ENCODE peak calls at places on chromosomes 13 and 19, in seven cellular contexts. One of them, this sample, is unnamed.
A peak's percentile ranks its signal among the peaks of the same experiment; 100 is the strongest.

GRCh38 chr19:43779147-43779819 is 1.5 kb downstream of the KCNN4 start:
- DNase-seq in ELR: no peak
- DNase-seq in head of caudate nucleus: no peak
- DNase-seq in HT1080: peak; percentile 48
- DNase-seq in CD8-positive, alpha-beta T cell: no peak
- DNase-seq in IMR-90: no peak
- DNase-seq in progenitor cell of endocrine pancreas: no peak
- DNase-seq in this sample: no peak

GRCh38 chr13:103140001-103140671 is 73.9 kb upstream of the SLC10A2 start:
- DNase-seq in progenitor cell of endocrine pancreas: no peak
- DNase-seq in head of caudate nucleus: peak; percentile 46
- DNase-seq in IMR-90: no peak
- DNase-seq in CD8-positive, alpha-beta T cell: no peak
- DNase-seq in HT1080: peak; percentile 50
- DNase-seq in ELR: peak; percentile 14
- DNase-seq in this sample: no peak

GRCh38 chr19:3448616-3449334 is 31.6 kb downstream of the SMIM24 start:
- DNase-seq in ELR: no peak
- DNase-seq in IMR-90: no peak
- DNase-seq in CD8-positive, alpha-beta T cell: no peak
- DNase-seq in progenitor cell of endocrine pancreas: no peak
- DNase-seq in head of caudate nucleus: no peak
- DNase-seq in HT1080: no peak
- DNase-seq in this sample: no peak

GRCh38 chr19:44658069-44658727 is 13.1 kb upstream of the CEACAM19 start:
- DNase-seq in CD8-positive, alpha-beta T cell: no peak
- DNase-seq in HT1080: no peak
- DNase-seq in ELR: peak; percentile 33
- DNase-seq in progenitor cell of endocrine pancreas: no peak
- DNase-seq in head of caudate nucleus: no peak
- DNase-seq in IMR-90: no peak
- DNase-seq in this sample: no peak

GRCh38 chr13:40565282-40566148 is 100.9 kb downstream of the FOXO1 start:
- DNase-seq in progenitor cell of endocrine pancreas: no peak
- DNase-seq in head of caudate nucleus: no peak
- DNase-seq in HT1080: peak; percentile 38
- DNase-seq in CD8-positive, alpha-beta T cell: no peak
- DNase-seq in ELR: peak; percentile 30
- DNase-seq in IMR-90: no peak
- DNase-seq in this sample: no peak

GRCh38 chr19:8023371-8023770 is 17.9 kb upstream of the ELAVL1 start:
- DNase-seq in HT1080: no peak
- DNase-seq in CD8-positive, alpha-beta T cell: no peak
- DNase-seq in ELR: no peak
- DNase-seq in IMR-90: no peak
- DNase-seq in head of caudate nucleus: no peak
- DNase-seq in progenitor cell of endocrine pancreas: no peak
- DNase-seq in this sample: no peak

GRCh38 chr13:29993716-29994488 is 143.5 kb upstream of the UBL3 start:
- DNase-seq in IMR-90: peak; percentile 90
- DNase-seq in ELR: peak; percentile 92
- DNase-seq in head of caudate nucleus: peak; percentile 51
- DNase-seq in CD8-positive, alpha-beta T cell: no peak
- DNase-seq in progenitor cell of endocrine pancreas: no peak
- DNase-seq in HT1080: peak; percentile 84
- DNase-seq in this sample: no peak

GRCh38 chr19:12933287-12934072 is at the start of gene FARSA:
- DNase-seq in progenitor cell of endocrine pancreas: peak; percentile 77
- DNase-seq in IMR-90: peak; percentile 87
- DNase-seq in HT1080: peak; percentile 84
- DNase-seq in CD8-positive, alpha-beta T cell: peak; percentile 83
- DNase-seq in head of caudate nucleus: peak; percentile 99
- DNase-seq in ELR: peak; percentile 94
- DNase-seq in this sample: peak; percentile 94

GRCh38 chr13:91482427-91482826 is 84.0 kb downstream of the GPC5 start:
- DNase-seq in CD8-positive, alpha-beta T cell: no peak
- DNase-seq in head of caudate nucleus: no peak
- DNase-seq in ELR: no peak
- DNase-seq in HT1080: peak; percentile 70
- DNase-seq in IMR-90: no peak
- DNase-seq in progenitor cell of endocrine pancreas: no peak
- DNase-seq in this sample: no peak

GRCh38 chr13:86601351-86601750 is 802.1 kb upstream of the SLITRK6 start:
- DNase-seq in head of caudate nucleus: no peak
- DNase-seq in CD8-positive, alpha-beta T cell: no peak
- DNase-seq in IMR-90: peak; percentile 20
- DNase-seq in HT1080: peak; percentile 65
- DNase-seq in progenitor cell of endocrine pancreas: no peak
- DNase-seq in ELR: peak; percentile 74
- DNase-seq in this sample: no peak

GRCh38 chr19:17240855-17241399 is 4.8 kb downstream of the NR2F6 start:
- DNase-seq in HT1080: no peak
- DNase-seq in progenitor cell of endocrine pancreas: no peak
- DNase-seq in ELR: no peak
- DNase-seq in IMR-90: no peak
- DNase-seq in CD8-positive, alpha-beta T cell: no peak
- DNase-seq in head of caudate nucleus: no peak
- DNase-seq in this sample: no peak

GRCh38 chr13:79485014-79485441 is 4.1 kb downstream of the NDFIP2 start:
- DNase-seq in progenitor cell of endocrine pancreas: no peak
- DNase-seq in ELR: peak; percentile 88
- DNase-seq in HT1080: peak; percentile 52
- DNase-seq in CD8-positive, alpha-beta T cell: no peak
- DNase-seq in IMR-90: peak; percentile 83
- DNase-seq in head of caudate nucleus: no peak
- DNase-seq in this sample: no peak

GRCh38 chr13:29568731-29569130 is 26.8 kb downstream of the SLC7A1 start:
- DNase-seq in CD8-positive, alpha-beta T cell: no peak
- DNase-seq in head of caudate nucleus: no peak
- DNase-seq in ELR: no peak
- DNase-seq in IMR-90: no peak
- DNase-seq in progenitor cell of endocrine pancreas: no peak
- DNase-seq in HT1080: no peak
- DNase-seq in this sample: no peak

GRCh38 chr19:38059897-38060296 is 152.9 kb downstream of the SIPA1L3 start:
- DNase-seq in ELR: peak; percentile 27
- DNase-seq in head of caudate nucleus: no peak
- DNase-seq in IMR-90: no peak
- DNase-seq in CD8-positive, alpha-beta T cell: no peak
- DNase-seq in HT1080: no peak
- DNase-seq in progenitor cell of endocrine pancreas: no peak
- DNase-seq in this sample: no peak

GRCh38 chr13:113390874-113391497 is 27.1 kb upstream of the GRTP1 start:
- DNase-seq in ELR: no peak
- DNase-seq in CD8-positive, alpha-beta T cell: no peak
- DNase-seq in IMR-90: no peak
- DNase-seq in HT1080: no peak
- DNase-seq in head of caudate nucleus: no peak
- DNase-seq in progenitor cell of endocrine pancreas: peak; percentile 2
- DNase-seq in this sample: no peak

GRCh38 chr13:34294483-34295129 is 476.7 kb downstream of the RFC3 start:
- DNase-seq in IMR-90: no peak
- DNase-seq in progenitor cell of endocrine pancreas: no peak
- DNase-seq in HT1080: no peak
- DNase-seq in ELR: no peak
- DNase-seq in head of caudate nucleus: peak; percentile 6
- DNase-seq in CD8-positive, alpha-beta T cell: no peak
- DNase-seq in this sample: no peak

GRCh38 chr13:94415484-94415883 is 64.0 kb downstream of the DCT start:
- DNase-seq in head of caudate nucleus: no peak
- DNase-seq in HT1080: no peak
- DNase-seq in ELR: no peak
- DNase-seq in progenitor cell of endocrine pancreas: no peak
- DNase-seq in CD8-positive, alpha-beta T cell: no peak
- DNase-seq in IMR-90: no peak
- DNase-seq in this sample: no peak

GRCh38 chr19:9934132-9934950 is 2.0 kb downstream of the OLFM2 start:
- DNase-seq in IMR-90: peak; percentile 69
- DNase-seq in ELR: peak; percentile 88
- DNase-seq in progenitor cell of endocrine pancreas: peak; percentile 76
- DNase-seq in HT1080: peak; percentile 34
- DNase-seq in head of caudate nucleus: peak; percentile 84
- DNase-seq in CD8-positive, alpha-beta T cell: peak; percentile 63
- DNase-seq in this sample: peak; percentile 69

GRCh38 chr19:11091343-11092153 is 2.3 kb downstream of the LDLR start:
- DNase-seq in CD8-positive, alpha-beta T cell: peak; percentile 39
- DNase-seq in HT1080: peak; percentile 99
- DNase-seq in head of caudate nucleus: peak; percentile 50
- DNase-seq in IMR-90: peak; percentile 90
- DNase-seq in progenitor cell of endocrine pancreas: no peak
- DNase-seq in ELR: peak; percentile 98
- DNase-seq in this sample: no peak

GRCh38 chr19:1592755-1593628 is at the start of gene MBD3:
- DNase-seq in HT1080: peak; percentile 85
- DNase-seq in CD8-positive, alpha-beta T cell: peak; percentile 82
- DNase-seq in IMR-90: peak; percentile 93
- DNase-seq in ELR: peak; percentile 93
- DNase-seq in progenitor cell of endocrine pancreas: peak; percentile 91
- DNase-seq in head of caudate nucleus: peak; percentile 95
- DNase-seq in this sample: peak; percentile 88

GRCh38 chr19:15540435-15540834 is 32.1 kb downstream of the CYP4F22 start:
- DNase-seq in ELR: no peak
- DNase-seq in CD8-positive, alpha-beta T cell: no peak
- DNase-seq in HT1080: no peak
- DNase-seq in IMR-90: no peak
- DNase-seq in head of caudate nucleus: no peak
- DNase-seq in progenitor cell of endocrine pancreas: no peak
- DNase-seq in this sample: no peak

GRCh38 chr13:76822691-76823267 is 63.4 kb downstream of the KCTD12 start:
- DNase-seq in head of caudate nucleus: no peak
- DNase-seq in CD8-positive, alpha-beta T cell: no peak
- DNase-seq in IMR-90: peak; percentile 34
- DNase-seq in HT1080: peak; percentile 62
- DNase-seq in ELR: peak; percentile 63
- DNase-seq in progenitor cell of endocrine pancreas: no peak
- DNase-seq in this sample: no peak

GRCh38 chr13:39874331-39875055 is 219.0 kb downstream of the COG6 start:
- DNase-seq in head of caudate nucleus: no peak
- DNase-seq in ELR: no peak
- DNase-seq in CD8-positive, alpha-beta T cell: no peak
- DNase-seq in progenitor cell of endocrine pancreas: no peak
- DNase-seq in IMR-90: no peak
- DNase-seq in HT1080: no peak
- DNase-seq in this sample: no peak

GRCh38 chr13:59906413-59907027 is 257.2 kb downstream of the DIAPH3 start:
- DNase-seq in ELR: peak; percentile 56
- DNase-seq in progenitor cell of endocrine pancreas: no peak
- DNase-seq in head of caudate nucleus: peak; percentile 45
- DNase-seq in CD8-positive, alpha-beta T cell: no peak
- DNase-seq in IMR-90: peak; percentile 58
- DNase-seq in HT1080: peak; percentile 24
- DNase-seq in this sample: peak; percentile 1

GRCh38 chr13:113002206-113002821 is 33.3 kb downstream of the MCF2L start:
- DNase-seq in HT1080: no peak
- DNase-seq in ELR: no peak
- DNase-seq in head of caudate nucleus: no peak
- DNase-seq in IMR-90: no peak
- DNase-seq in CD8-positive, alpha-beta T cell: no peak
- DNase-seq in progenitor cell of endocrine pancreas: no peak
- DNase-seq in this sample: no peak

GRCh38 chr19:11673608-11674041 is 65.1 kb downstream of the ZNF823 start:
- DNase-seq in progenitor cell of endocrine pancreas: peak; percentile 33
- DNase-seq in ELR: peak; percentile 48
- DNase-seq in IMR-90: peak; percentile 55
- DNase-seq in CD8-positive, alpha-beta T cell: no peak
- DNase-seq in head of caudate nucleus: peak; percentile 82
- DNase-seq in HT1080: peak; percentile 36
- DNase-seq in this sample: peak; percentile 73

GRCh38 chr13:78604782-78605611 is 1.6 kb upstream of the POU4F1 start:
- DNase-seq in CD8-positive, alpha-beta T cell: no peak
- DNase-seq in progenitor cell of endocrine pancreas: no peak
- DNase-seq in HT1080: peak; percentile 46
- DNase-seq in IMR-90: peak; percentile 8
- DNase-seq in head of caudate nucleus: no peak
- DNase-seq in ELR: peak; percentile 64
- DNase-seq in this sample: no peak

GRCh38 chr13:79128158-79128557 is 277.9 kb downstream of the RBM26 start:
- DNase-seq in progenitor cell of endocrine pancreas: no peak
- DNase-seq in HT1080: peak; percentile 93
- DNase-seq in IMR-90: peak; percentile 18
- DNase-seq in head of caudate nucleus: no peak
- DNase-seq in ELR: peak; percentile 77
- DNase-seq in CD8-positive, alpha-beta T cell: no peak
- DNase-seq in this sample: no peak

GRCh38 chr13:89923731-89924130 is 1423.8 kb upstream of the MIR17HG start:
- DNase-seq in CD8-positive, alpha-beta T cell: no peak
- DNase-seq in ELR: peak; percentile 67
- DNase-seq in HT1080: peak; percentile 31
- DNase-seq in head of caudate nucleus: no peak
- DNase-seq in progenitor cell of endocrine pancreas: no peak
- DNase-seq in IMR-90: peak; percentile 0
- DNase-seq in this sample: no peak

GRCh38 chr19:46852830-46853229 is 2.2 kb upstream of the AP2S1 start:
- DNase-seq in HT1080: no peak
- DNase-seq in progenitor cell of endocrine pancreas: no peak
- DNase-seq in head of caudate nucleus: no peak
- DNase-seq in ELR: no peak
- DNase-seq in IMR-90: no peak
- DNase-seq in CD8-positive, alpha-beta T cell: no peak
- DNase-seq in this sample: no peak